ENCODE peak calls at places on chromosomes 7 and 10, in four cellular contexts. N is NB4, E is NCI-H2081 treated with DMSO at 0.1 percent for 48 hours, R is GM13977. H is an unnamed sample.

GRCh38 chr10:27225011-27225590 is 15.5 kb downstream of the ACBD5 start:
- DNase-seq in E (no peak), N (no peak), R (no peak), H (no peak)

GRCh38 chr10:28845009-28845682 is 167.8 kb downstream of the BAMBI start:
- DNase-seq in E (no peak), N (no peak), R (no peak), H (no peak)

GRCh38 chr10:86855503-86855902 is 99.1 kb downstream of the BMPR1A start:
- DNase-seq in R (no peak), E (no peak), N (no peak), H (no peak)

GRCh38 chr7:75986147-75986781 is 8.1 kb downstream of the TMEM120A start:
- DNase-seq in N (no peak), R (no peak), E (no peak), H (no peak)

GRCh38 chr10:69089638-69090599 is 2.0 kb downstream of the SRGN start:
- DNase-seq in E (no peak), N (peak; percentile 83), R (peak; percentile 34), H (peak; percentile 65)

GRCh38 chr7:23462846-23463245 is 7.4 kb downstream of the IGF2BP3 start:
- DNase-seq in N (peak; percentile 54), R (peak; percentile 33), E (no peak), H (no peak)

GRCh38 chr7:18829518-18830252 is 287.8 kb downstream of the TWIST1 start:
- DNase-seq in E (no peak), N (peak; percentile 20), R (no peak), H (no peak)

GRCh38 chr7:27032843-27033242 is 63.0 kb downstream of the HOXA1 start:
- DNase-seq in R (no peak), N (no peak), E (peak; percentile 7), H (no peak)

GRCh38 chr7:127587663-127588018 is 570 bp upstream of the ARF5 start:
- DNase-seq in E (no peak), N (no peak), R (no peak), H (no peak)

GRCh38 chr7:32588657-32589056 is 93.4 kb downstream of the AVL9 start:
- DNase-seq in N (peak; percentile 98), R (peak; percentile 58), E (no peak), H (no peak)

GRCh38 chr10:27457261-27457945 is 46.7 kb upstream of the RAB18 start:
- DNase-seq in N (peak; percentile 17), E (no peak), R (no peak), H (no peak)

GRCh38 chr10:84424731-84425165 is 96.4 kb downstream of the CCSER2 start:
- DNase-seq in N (peak; percentile 11), R (no peak), E (no peak), H (peak; percentile 2)

GRCh38 chr10:101403161-101403560 is 49.2 kb downstream of the BTRC start:
- DNase-seq in R (no peak), N (no peak), E (no peak), H (no peak)

GRCh38 chr7:157111311-157111710 is 27.4 kb upstream of the UBE3C start:
- DNase-seq in E (no peak), N (no peak), R (no peak), H (no peak)

GRCh38 chr10:60916025-60916424 is 28.0 kb downstream of the RHOBTB1 start:
- DNase-seq in R (no peak), N (no peak), E (no peak), H (no peak)

GRCh38 chr10:123580426-123580825 is 85.7 kb upstream of the GPR26 start:
- DNase-seq in N (no peak), R (no peak), E (no peak), H (no peak)

GRCh38 chr7:70887186-70887585 is 244.8 kb upstream of the GALNT17 start:
- DNase-seq in R (no peak), E (no peak), N (no peak), H (no peak)

GRCh38 chr10:13732485-13732884 is 145.7 kb downstream of the PRPF18 start:
- DNase-seq in R (no peak), N (no peak), E (no peak), H (no peak)

GRCh38 chr7:87091487-87092066 is 32.1 kb upstream of the ELAPOR2 start:
- DNase-seq in N (no peak), R (no peak), E (no peak), H (no peak)

GRCh38 chr7:158244873-158245723 is 342.5 kb downstream of the PTPRN2 start:
- DNase-seq in E (no peak), R (peak; percentile 11), N (no peak), H (no peak)

H was measured in GM12878.